ENCODE peak calls at places on chromosomes 3 and 15, in six cellular contexts. L is CD4-positive, alpha-beta memory T cell; P is right cardiac atrium; W is astrocyte; X is GM23248; O is body of pancreas. I is an unnamed sample.

GRCh38 chr15:32936283-32936918 is 218.6 kb downstream of the GREM1 start:
- DNase-seq in X (peak; percentile 64), W (peak; percentile 17), O (peak; percentile 9), L (no peak), P (no peak), I (no peak)

GRCh38 chr3:159208080-159208479 is 406.2 kb downstream of the MFSD1 start:
- DNase-seq in X (no peak), L (no peak), W (peak; percentile 64), O (no peak), P (no peak), I (no peak)

GRCh38 chr15:99074446-99074845 is 30.4 kb upstream of the SYNM start:
- DNase-seq in P (no peak), W (no peak), O (no peak), L (no peak), X (no peak), I (no peak)

GRCh38 chr3:172148269-172148668 is 108.9 kb downstream of the FNDC3B start:
- DNase-seq in O (no peak), L (no peak), W (peak; percentile 42), X (peak; percentile 53), P (no peak), I (no peak)

GRCh38 chr15:94070341-94071275 is 160.8 kb upstream of the MCTP2 start:
- DNase-seq in X (peak; percentile 76), W (peak; percentile 52), L (no peak), P (peak; percentile 26), O (peak; percentile 3), I (no peak)

GRCh38 chr15:101017041-101017754 is 98.0 kb downstream of the LRRK1 start:
- DNase-seq in L (no peak), X (no peak), O (no peak), P (no peak), W (no peak), I (peak; percentile 27)

GRCh38 chr3:15512173-15512572 is 9.3 kb downstream of the COLQ start:
- DNase-seq in P (peak; percentile 88), W (peak; percentile 22), X (peak; percentile 24), L (no peak), O (peak; percentile 70), I (no peak)

GRCh38 chr3:34001022-34001421 is 202.6 kb downstream of the PDCD6IP start:
- DNase-seq in X (no peak), O (no peak), L (no peak), P (no peak), W (no peak), I (no peak)

GRCh38 chr15:83200162-83200561 is 7.5 kb downstream of the HDGFL3 start:
- DNase-seq in W (peak; percentile 80), X (peak; percentile 79), O (no peak), L (no peak), P (no peak), I (no peak)

GRCh38 chr3:29694331-29694730 is 413.5 kb downstream of the RBMS3 start:
- DNase-seq in O (no peak), X (peak; percentile 39), L (no peak), P (no peak), W (no peak), I (no peak)

GRCh38 chr3:53167418-53168174 is 6.6 kb downstream of the PRKCD start:
- DNase-seq in W (no peak), X (no peak), P (no peak), O (no peak), L (no peak), I (no peak)
- H3K4me3 ChIP-seq in W (no peak overlapping the region), X (no peak overlapping the region), P (no peak overlapping the region), O (no peak overlapping the region), L (no peak overlapping the region), I (no peak overlapping the region)

DNA sequence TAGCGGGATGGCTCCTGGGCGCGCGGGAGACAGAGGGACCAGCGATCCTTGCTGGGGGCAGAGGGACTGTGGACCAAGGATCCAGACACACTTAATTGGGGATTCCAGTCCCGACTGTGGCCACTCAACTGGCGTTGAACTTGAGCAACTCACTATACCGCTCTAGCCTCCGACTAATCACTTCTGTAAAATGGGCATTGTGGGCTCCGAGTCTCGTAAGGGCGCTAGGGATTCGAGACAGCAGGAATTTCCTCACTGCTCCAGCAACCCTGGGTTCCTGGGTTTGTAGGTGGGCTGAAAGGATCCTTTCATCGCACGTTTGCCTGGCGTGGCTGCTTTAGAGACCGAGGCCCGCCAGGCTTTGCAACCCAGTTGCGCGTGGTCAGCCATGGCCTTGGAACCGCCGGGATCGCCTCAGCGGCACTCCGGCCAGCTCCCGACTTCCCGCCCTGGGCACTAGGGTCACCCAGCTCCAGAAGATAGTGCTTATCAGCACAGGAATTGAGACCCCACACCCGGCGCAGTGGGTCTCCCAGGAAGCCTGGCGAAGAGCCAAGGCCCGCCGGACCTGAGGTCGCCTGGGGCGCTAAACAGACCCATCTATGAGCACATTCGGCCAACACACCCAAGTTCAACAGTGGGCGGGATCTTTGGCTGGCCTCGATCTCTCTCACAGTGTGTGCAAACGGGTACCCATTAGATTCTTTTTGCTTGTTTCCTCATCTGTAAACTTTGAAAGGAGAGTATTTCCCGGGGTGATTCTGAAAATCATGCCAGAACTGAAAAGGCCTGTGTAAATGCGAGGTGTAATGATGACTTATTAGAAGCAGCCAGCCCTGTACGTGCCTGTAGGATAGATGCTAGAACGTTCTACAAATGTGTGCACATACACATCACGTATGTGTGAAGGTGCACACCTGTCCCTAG is 9.9 kb downstream of the FOXL2 start:
- DNase-seq in W (no peak), L (no peak), P (no peak), X (peak; percentile 37), O (no peak), I (no peak)
- H3K27me3 ChIP-seq in W (peaks cover 69% of the 10 kb centered on the region), L (peaks cover 56% of the 10 kb centered on the region), P (no peaks in the 10 kb centered on the region), X (peaks cover 35% of the 10 kb centered on the region), O (peaks cover 43% of the 10 kb centered on the region), I (no peaks in the 10 kb centered on the region)

DNA sequence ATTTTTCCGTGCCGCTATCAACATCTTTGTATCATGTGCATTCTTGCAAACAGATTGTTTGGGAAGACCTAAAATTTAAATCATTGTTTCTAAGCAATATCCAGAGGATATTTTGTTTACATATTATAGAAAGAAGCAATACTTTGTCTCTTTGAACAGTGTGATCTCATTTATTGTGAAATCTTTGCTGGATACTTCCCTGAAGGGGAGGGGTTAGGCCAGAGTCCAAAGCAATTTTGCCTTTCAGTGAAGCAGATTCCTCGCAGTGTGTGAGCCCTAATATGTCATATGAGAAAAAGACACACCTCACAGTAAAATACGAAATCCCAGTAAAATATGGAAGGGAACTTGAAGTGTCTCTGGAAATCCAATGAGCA is 158.7 kb upstream of the SLCO3A1 start:
- DNase-seq in W (peak; percentile 54), X (peak; percentile 83), O (peak; percentile 58), L (no peak), P (peak; percentile 70), I (no peak)
- H3K27ac ChIP-seq in W (peak overlapping the region; percentile 87), X (peak overlapping the region; percentile 87), O (no peak overlapping the region), L (no peak overlapping the region), P (peak overlapping the region; percentile 96), I (no peak overlapping the region)

GRCh38 chr3:195548496-195548895 is 5.4 kb upstream of the PPP1R2 start:
- DNase-seq in W (no peak), X (no peak), L (no peak), P (no peak), O (no peak), I (no peak)
- H3K4me3 ChIP-seq in W (no peak overlapping the region), X (no peak overlapping the region), L (no peak overlapping the region), P (no peak overlapping the region), O (no peak overlapping the region), I (no peak overlapping the region)

GRCh38 chr3:128506721-128507120 is 13.7 kb upstream of the GATA2 start:
- DNase-seq in L (no peak), W (no peak), P (no peak), X (no peak), O (no peak), I (no peak)

GRCh38 chr3:128505771-128506170 is 12.8 kb upstream of the GATA2 start:
- DNase-seq in O (no peak), X (peak; percentile 13), P (no peak), W (no peak), L (no peak), I (no peak)

GRCh38 chr3:128503751-128504532 is 10.9 kb upstream of the GATA2 start:
- DNase-seq in O (no peak), X (no peak), P (peak; percentile 32), L (no peak), W (no peak), I (no peak)

GRCh38 chr3:128504533-128504915 is 11.5 kb upstream of the GATA2 start:
- DNase-seq in X (no peak), L (no peak), O (no peak), W (no peak), P (peak; percentile 30), I (no peak)

GRCh38 chr3:128504957-128505730 is 12.1 kb upstream of the GATA2 start:
- DNase-seq in P (no peak), X (no peak), L (no peak), W (no peak), O (no peak), I (no peak)
- H3K27me3 ChIP-seq in P (no peaks in the 10 kb centered on the region), X (no peaks in the 10 kb centered on the region), L (no peaks in the 10 kb centered on the region), W (peaks cover 14% of the 10 kb centered on the region), O (no peaks in the 10 kb centered on the region), I (no peaks in the 10 kb centered on the region)

DNA sequence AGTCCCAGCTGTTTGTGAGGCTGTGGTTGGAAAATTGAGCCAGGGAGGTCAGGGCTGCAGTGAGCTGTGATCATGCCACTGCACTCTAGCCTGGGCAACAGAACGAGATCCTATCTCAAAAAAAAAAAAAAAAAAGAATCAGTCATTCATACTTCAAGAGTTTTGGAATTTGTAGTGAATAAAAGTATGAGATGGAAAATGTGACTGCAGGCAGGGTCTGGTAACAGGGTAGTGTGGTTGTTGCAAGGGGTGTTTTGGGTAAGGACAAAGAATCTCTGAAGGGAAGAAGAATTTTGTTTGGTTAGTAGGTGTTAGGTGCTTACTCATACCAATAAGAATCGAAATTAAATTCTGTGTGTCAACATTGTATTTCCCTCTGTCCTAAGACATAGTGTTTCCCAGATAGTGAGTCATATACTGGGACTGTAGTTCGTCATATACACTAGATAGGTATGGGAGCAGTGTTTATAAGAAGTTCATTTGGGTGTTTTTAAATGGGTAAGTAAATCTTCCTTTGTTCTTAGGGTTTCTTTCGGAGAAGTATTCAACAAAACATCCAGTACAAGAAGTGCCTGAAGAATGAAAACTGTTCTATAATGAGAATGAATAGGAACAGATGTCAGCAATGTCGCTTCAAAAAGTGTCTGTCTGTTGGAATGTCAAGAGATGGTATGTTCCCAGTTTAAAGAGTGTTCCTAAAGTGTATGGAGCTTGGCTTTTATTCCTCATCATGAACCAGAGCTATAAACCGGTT is 14.2 kb downstream of the NR1D2 start:
- DNase-seq in P (no peak), L (no peak), X (peak; percentile 89), O (no peak), W (peak; percentile 94), I (no peak)
- H3K27ac ChIP-seq in P (no peak overlapping the region), L (no peak overlapping the region), X (peak overlapping the region; percentile 79), O (no peak overlapping the region), W (peak overlapping the region; percentile 67), I (no peak overlapping the region)

DNA sequence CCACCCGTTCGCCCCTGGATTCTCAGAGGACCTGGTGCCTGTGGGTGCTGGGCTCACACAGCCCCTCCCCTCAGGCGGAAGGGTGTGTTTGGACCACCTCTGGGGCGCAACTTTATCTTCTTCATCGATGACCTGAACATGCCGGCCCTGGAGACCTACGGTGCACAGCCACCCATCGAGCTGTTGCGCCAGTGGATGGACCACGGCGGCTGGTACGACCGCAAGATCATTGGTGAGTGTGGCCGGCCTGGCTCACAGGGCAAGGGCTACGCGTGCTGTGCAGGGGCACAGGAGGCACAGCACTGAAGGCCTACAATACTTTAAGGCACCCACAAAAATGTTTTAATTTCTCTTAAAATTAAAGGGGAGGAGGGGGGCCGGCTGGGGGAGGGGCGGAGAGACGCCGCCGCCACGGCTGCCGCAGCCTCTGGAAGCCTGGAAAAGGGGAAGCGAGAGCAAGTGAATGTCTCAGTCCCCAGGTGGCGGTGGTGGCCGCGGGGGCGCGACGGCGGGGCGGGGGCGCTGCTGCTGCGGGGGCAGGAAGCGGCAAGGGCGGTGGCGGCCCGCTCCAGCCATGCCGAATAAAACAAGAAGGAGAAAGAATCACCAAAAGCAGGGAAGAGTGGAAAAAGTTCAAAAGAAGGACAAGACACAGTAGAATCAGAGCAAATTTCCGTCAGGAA is 56.8 kb downstream of the DNAH1 start:
- DNase-seq in P (peak; percentile 77), X (no peak), W (no peak), L (peak; percentile 10), O (no peak), I (no peak)
- H3K4me3 ChIP-seq in P (no peak overlapping the region), X (no peak overlapping the region), W (no peak overlapping the region), L (no peak overlapping the region), O (no peak overlapping the region), I (no peak overlapping the region)

I was measured in WERI-Rb-1.